ENCODE peak calls at places on chromosome 16, in ten cellular contexts. L is breast epithelium, G is cardiac fibroblast, P is aorta, H is ascending aorta, K is lung, Z is tibial artery, U is choroid plexus epithelial cell, J is DND-41, D is gastrocnemius medialis. E is an unnamed sample.

GRCh38 chr16:3094289-3095027 is 4.6 kb downstream of the ZSCAN10 start:
- DNase-seq in J (peak), K (no peak), P (no peak), L (no peak), D (no peak), G (peak), U (peak), Z (no peak), H (no peak), E (no peak)

GRCh38 chr16:10090816-10091215 is 91.4 kb downstream of the GRIN2A start:
- DNase-seq in Z (no peak), J (no peak), G (peak), L (no peak), H (no peak), U (no peak), K (no peak), P (no peak), D (no peak), E (peak)

GRCh38 chr16:30557397-30557949 is 701 bp downstream of the ZNF764 start:
- DNase-seq in D (no peak), H (no peak), K (no peak), J (peak), G (no peak), L (no peak), U (no peak), P (no peak), Z (no peak), E (no peak)

GRCh38 chr16:28873543-28874201 is 4.6 kb upstream of the ATP2A1 start:
- DNase-seq in P (no peak), Z (no peak), U (no peak), G (peak), H (no peak), D (no peak), J (peak), K (no peak), L (no peak), E (no peak)

GRCh38 chr16:83105279-83106077 is 478.7 kb downstream of the CDH13 start:
- DNase-seq in P (no peak), G (no peak), K (no peak), L (no peak), U (no peak), J (no peak), H (no peak), D (no peak), Z (no peak), E (no peak)

GRCh38 chr16:88505405-88506082 is 52.5 kb downstream of the ZFPM1 start:
- DNase-seq in L (no peak), P (no peak), J (peak), Z (no peak), H (no peak), D (no peak), U (peak), G (peak), K (peak), E (no peak)

GRCh38 chr16:71501562-71501961 is 12.4 kb upstream of the ZNF19 start:
- DNase-seq in L (no peak), J (no peak), K (no peak), H (no peak), G (no peak), Z (no peak), D (no peak), U (peak), P (no peak), E (no peak)

GRCh38 chr16:27951752-27952151 is 111.8 kb downstream of the GSG1L start:
- DNase-seq in H (peak), U (no peak), J (no peak), P (no peak), D (no peak), G (peak), K (no peak), L (no peak), Z (no peak), E (peak)

GRCh38 chr16:72983728-72984350 is 64.1 kb downstream of the ZFHX3 start:
- DNase-seq in U (no peak), G (no peak), D (no peak), P (no peak), J (no peak), H (no peak), Z (peak), K (no peak), L (no peak), E (no peak)

GRCh38 chr16:85316321-85316919 is 204.1 kb upstream of the CIBAR2 start:
- DNase-seq in U (peak), P (peak), D (no peak), J (peak), K (peak), L (no peak), Z (peak), G (peak), H (peak), E (no peak)

GRCh38 chr16:48203974-48204824 is 39.9 kb upstream of the LONP2 start:
- DNase-seq in Z (peak), K (no peak), H (no peak), D (no peak), U (no peak), P (no peak), J (no peak), L (no peak), G (no peak), E (no peak)

GRCh38 chr16:14378131-14378551 is 251.9 kb downstream of the PARN start:
- DNase-seq in G (peak), L (no peak), D (peak), H (no peak), K (no peak), Z (no peak), U (peak), J (no peak), P (no peak), E (peak)

GRCh38 chr16:8677481-8677880 is 3.1 kb downstream of the ABAT start:
- DNase-seq in J (no peak), G (peak), D (no peak), U (no peak), P (no peak), Z (no peak), L (no peak), H (no peak), K (no peak), E (no peak)

GRCh38 chr16:70574595-70575271 is 51.1 kb downstream of the SF3B3 start:
- DNase-seq in Z (no peak), H (peak), L (no peak), K (no peak), P (no peak), U (no peak), D (no peak), J (no peak), G (peak), E (no peak)

GRCh38 chr16:14372471-14372870 is 257.6 kb downstream of the PARN start:
- DNase-seq in J (peak), D (no peak), P (no peak), U (no peak), L (no peak), Z (no peak), H (no peak), G (no peak), K (no peak), E (no peak)

GRCh38 chr16:86846136-86846535 is 267.8 kb downstream of the FOXL1 start:
- DNase-seq in L (no peak), G (peak), D (no peak), H (no peak), Z (no peak), P (no peak), K (no peak), U (peak), J (no peak), E (no peak)

GRCh38 chr16:27408012-27408601 is 6.1 kb downstream of the IL21R start:
- DNase-seq in Z (no peak), U (peak), K (no peak), P (no peak), L (no peak), H (no peak), J (no peak), G (peak), D (no peak), E (peak)

GRCh38 chr16:58733248-58733670 is 857 bp downstream of the GOT2 start:
- DNase-seq in P (no peak), J (no peak), D (no peak), K (no peak), Z (no peak), U (peak), H (peak), G (peak), L (no peak), E (no peak)

GRCh38 chr16:90078594-90078895 is 1.4 kb upstream of the PRDM7 start:
- DNase-seq in L (no peak), Z (no peak), D (no peak), G (no peak), J (no peak), K (no peak), P (no peak), H (no peak), U (no peak), E (no peak)

GRCh38 chr16:89565506-89566372 is 5.3 kb downstream of the RPL13 start:
- DNase-seq in J (peak), L (peak), H (no peak), G (peak), K (peak), P (no peak), U (peak), Z (no peak), D (peak), E (peak)

GRCh38 chr16:19008245-19008644 is 24.5 kb downstream of the TMC7 start:
- DNase-seq in G (peak), L (no peak), Z (no peak), J (no peak), H (no peak), U (peak), P (no peak), K (no peak), D (no peak), E (peak)

GRCh38 chr16:16045311-16045710 is 95.9 kb downstream of the ABCC1 start:
- DNase-seq in Z (no peak), H (no peak), U (peak), D (no peak), J (no peak), L (no peak), P (no peak), G (peak), K (no peak), E (no peak)

GRCh38 chr16:75479421-75479990 is 15.0 kb upstream of the TMEM170A start:
- DNase-seq in Z (no peak), P (no peak), U (no peak), K (no peak), D (no peak), G (no peak), J (no peak), H (no peak), L (no peak), E (no peak)
- H3K4me3 ChIP-seq in Z (no peak), P (no peak), U (no peak), K (no peak), D (no peak), G (no peak), J (no peak), H (no peak), L (no peak), E (no peak)

GRCh38 chr16:57264950-57265371 is 19.5 kb downstream of the PLLP start:
- DNase-seq in K (peak), Z (no peak), U (no peak), G (no peak), J (no peak), D (no peak), H (no peak), P (no peak), L (peak), E (no peak)
- H3K4me3 ChIP-seq in K (no peak), Z (no peak), U (no peak), G (no peak), J (no peak), D (no peak), H (no peak), P (no peak), L (no peak), E (no peak)

GRCh38 chr16:11353158-11353557 is 7.9 kb downstream of the RMI2 start:
- DNase-seq in J (no peak), Z (no peak), H (no peak), L (no peak), D (no peak), P (no peak), U (no peak), G (no peak), K (no peak), E (no peak)
- H3K4me3 ChIP-seq in J (no peak), Z (no peak), H (no peak), L (no peak), D (no peak), P (no peak), U (no peak), G (no peak), K (no peak), E (no peak)

DNA sequence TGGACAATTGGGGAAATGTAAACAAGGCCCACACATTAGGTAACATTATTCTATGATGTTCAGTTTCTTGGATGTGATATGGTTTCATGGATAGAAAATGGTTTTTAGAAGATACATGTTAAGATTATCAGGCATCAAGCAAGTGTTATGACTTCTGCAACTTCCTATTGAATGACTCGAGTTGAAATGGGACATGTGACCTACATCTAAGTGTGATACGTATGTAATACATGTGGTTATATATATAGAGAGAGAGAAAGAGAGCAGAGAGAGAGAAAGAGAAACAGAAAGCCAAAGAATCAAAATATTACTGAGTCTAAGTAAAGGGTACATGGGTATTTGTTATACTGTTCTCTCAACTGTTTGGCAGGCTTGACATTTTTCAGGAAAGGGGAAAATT is 1.7 kb downstream of the TMEM170A start:
- DNase-seq in H (no peak), L (no peak), Z (no peak), P (no peak), K (no peak), U (no peak), D (no peak), J (no peak), G (no peak), E (no peak)
- H3K4me3 ChIP-seq in H (peak), L (no peak), Z (peak), P (no peak), K (no peak), U (peak), D (no peak), J (peak), G (no peak), E (no peak)

DNA sequence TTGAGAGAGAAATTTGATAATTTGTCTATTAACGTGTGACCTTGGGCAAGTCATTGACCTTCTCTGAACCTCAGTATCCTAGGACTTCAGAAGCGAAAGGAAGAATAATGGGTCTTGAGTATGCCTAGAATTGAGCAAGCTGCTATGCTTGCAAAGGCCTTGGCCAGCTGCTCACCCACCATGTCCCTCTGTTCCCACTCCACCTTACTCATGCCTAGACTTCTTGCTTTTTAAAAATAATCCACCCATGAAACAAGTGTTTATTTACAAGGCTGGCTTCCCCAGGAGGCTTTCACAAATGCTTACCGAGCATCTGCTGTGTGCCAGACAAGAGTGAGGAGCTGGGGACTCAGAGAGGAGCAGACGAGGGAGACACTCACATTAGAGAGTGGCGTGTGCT is 590.6 kb downstream of the MAF start:
- DNase-seq in K (no peak), D (no peak), Z (no peak), H (no peak), J (no peak), L (no peak), G (no peak), U (no peak), P (no peak), E (no peak)
- H3K4me3 ChIP-seq in K (no peak), D (no peak), Z (no peak), H (no peak), J (no peak), L (no peak), G (no peak), U (no peak), P (no peak), E (no peak)

GRCh38 chr16:2019500-2019899 is at the start of gene NPW:
- DNase-seq in P (no peak), H (no peak), G (no peak), D (no peak), J (peak), Z (no peak), U (no peak), L (no peak), K (no peak), E (no peak)
- H3K4me3 ChIP-seq in P (no peak), H (peak), G (no peak), D (no peak), J (no peak), Z (no peak), U (peak), L (peak), K (no peak), E (peak)

GRCh38 chr16:80655751-80656150 is 115.0 kb downstream of the DYNLRB2 start:
- DNase-seq in Z (no peak), L (no peak), G (no peak), J (no peak), P (no peak), H (no peak), K (no peak), U (no peak), D (no peak), E (no peak)

GRCh38 chr16:80659865-80660264 is 119.1 kb downstream of the DYNLRB2 start:
- DNase-seq in J (no peak), K (no peak), U (no peak), D (no peak), Z (no peak), H (no peak), L (no peak), P (no peak), G (no peak), E (no peak)

GRCh38 chr16:80656731-80657150 is 115.9 kb downstream of the DYNLRB2 start:
- DNase-seq in L (no peak), P (no peak), U (no peak), G (no peak), K (no peak), H (no peak), Z (no peak), J (no peak), D (no peak), E (no peak)

GRCh38 chr16:80654094-80654862 is 113.5 kb downstream of the DYNLRB2 start:
- DNase-seq in U (no peak), L (no peak), D (no peak), Z (no peak), H (no peak), P (no peak), G (no peak), J (no peak), K (no peak), E (no peak)

GRCh38 chr16:80656161-80656560 is 115.4 kb downstream of the DYNLRB2 start:
- DNase-seq in D (no peak), P (no peak), Z (no peak), U (no peak), J (no peak), K (no peak), L (no peak), G (no peak), H (no peak), E (no peak)
- H3K4me3 ChIP-seq in D (no peak), P (no peak), Z (no peak), U (no peak), J (no peak), K (no peak), L (no peak), G (no peak), H (no peak), E (no peak)

E was measured in astrocyte.